ENCODE peak calls at places on chromosomes 4 and X, in seven cellular contexts. N is lower lobe of right lung; M is Peyer's patch; Z is left lung; A is hepatocyte; E is CD8-positive, alpha-beta memory T cell; R is BJ. H is an unnamed sample. For H3K27me3, the result is how much of the 10 kb centered on the place peaks cover.

GRCh38 chr4:37890501-37891220 is at the start of gene TBC1D1:
- DNase-seq in N (peak), M (peak), Z (peak), A (peak), E (no peak), R (no peak), H (peak)

GRCh38 chrX:67523932-67524331 is 19.9 kb upstream of the AR start:
- DNase-seq in N (no peak), M (no peak), Z (no peak), A (peak), E (no peak), R (no peak), H (no peak)

GRCh38 chr4:66991521-66991920 is 553.8 kb downstream of the CENPC start:
- DNase-seq in N (no peak), M (no peak), Z (no peak), A (no peak), E (no peak), R (no peak), H (no peak)

GRCh38 chrX:153782324-153782723 is 1.5 kb downstream of the SRPK3 start:
- DNase-seq in N (no peak), M (no peak), Z (no peak), A (no peak), E (no peak), R (no peak), H (peak)

GRCh38 chr4:66887061-66887460 is 658.2 kb downstream of the CENPC start:
- DNase-seq in N (no peak), M (no peak), Z (no peak), A (no peak), E (no peak), R (no peak), H (no peak)

GRCh38 chr4:180542445-180543100 is 1700.6 kb upstream of the TENM3 start:
- DNase-seq in N (no peak), M (no peak), Z (no peak), A (peak), E (no peak), R (no peak), H (no peak)

GRCh38 chrX:113790987-113791386 is 792.9 kb upstream of the HTR2C start:
- DNase-seq in N (no peak), M (no peak), Z (no peak), A (no peak), E (no peak), R (no peak), H (no peak)

GRCh38 chr4:138927065-138927464 is 88.5 kb upstream of the NOCT start:
- DNase-seq in N (no peak), M (no peak), Z (no peak), A (no peak), E (no peak), R (no peak), H (no peak)

GRCh38 chrX:69133561-69134542 is 31.4 kb downstream of the PJA1 start:
- DNase-seq in N (no peak), M (no peak), Z (no peak), A (peak), E (no peak), R (no peak), H (peak)

GRCh38 chr4:82789377-82789776 is 9.2 kb downstream of the SCD5 start:
- DNase-seq in N (no peak), M (no peak), Z (no peak), A (no peak), E (no peak), R (no peak), H (no peak)

GRCh38 chr4:82797048-82797590 is 1.5 kb downstream of the SCD5 start:
- DNase-seq in N (no peak), M (no peak), Z (no peak), A (no peak), E (no peak), R (no peak), H (peak)

GRCh38 chr4:82790060-82790660 is 8.4 kb downstream of the SCD5 start:
- DNase-seq in N (no peak), M (no peak), Z (no peak), A (no peak), E (no peak), R (no peak), H (no peak)

GRCh38 chr4:82791179-82791578 is 7.4 kb downstream of the SCD5 start:
- DNase-seq in N (no peak), M (no peak), Z (no peak), A (no peak), E (no peak), R (no peak), H (no peak)

DNA sequence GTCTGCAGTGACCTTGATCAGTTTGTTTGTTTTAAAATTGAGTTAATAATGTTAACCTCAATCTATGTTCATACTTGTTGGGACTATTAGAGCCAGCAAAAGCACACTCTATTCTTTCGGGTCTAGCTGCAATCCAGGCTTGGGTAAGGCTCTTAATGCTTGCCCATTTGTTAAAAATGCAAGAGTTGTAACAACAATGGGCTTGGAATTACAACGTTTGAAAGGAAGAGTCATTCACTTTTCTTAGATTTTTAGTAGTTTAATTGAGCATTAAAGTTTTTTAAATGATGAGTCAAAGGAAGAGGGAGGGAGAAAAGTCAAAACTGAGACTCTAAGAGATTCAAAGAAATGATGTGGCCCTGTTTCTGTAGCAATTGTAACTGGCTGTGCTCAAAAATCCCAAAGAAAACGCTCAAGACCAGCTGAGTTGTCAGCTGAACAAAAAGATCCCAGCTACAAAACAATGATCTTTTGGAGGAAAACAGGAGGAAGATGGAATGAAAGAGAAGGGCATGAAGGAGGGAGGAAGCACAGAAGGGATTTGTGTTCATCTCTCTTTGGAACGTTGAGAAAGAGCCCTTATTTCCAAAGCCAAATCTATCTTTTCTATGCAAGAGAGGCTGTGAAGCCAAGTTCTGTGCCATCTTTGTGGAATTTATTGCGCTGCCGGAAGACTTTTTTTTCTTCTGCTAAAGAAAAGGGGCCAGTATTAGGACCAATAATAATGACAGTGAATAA is 5.5 kb downstream of the SCD5 start:
- DNase-seq in N (no peak), M (no peak), Z (no peak), A (no peak), E (no peak), R (no peak), H (no peak)
- H3K27me3 ChIP-seq in N (under half), M (under half), Z (under half), A (under half), E (under half), R (under half), H (half or more)

GRCh38 chrX:149870840-149871239 is 10.1 kb upstream of the MAGEA8 start:
- DNase-seq in N (no peak), M (no peak), Z (no peak), A (no peak), E (no peak), R (no peak), H (no peak)
- H3K4me3 ChIP-seq in N (no peak), M (no peak), Z (no peak), A (no peak), E (no peak), R (no peak), H (no peak)

DNA sequence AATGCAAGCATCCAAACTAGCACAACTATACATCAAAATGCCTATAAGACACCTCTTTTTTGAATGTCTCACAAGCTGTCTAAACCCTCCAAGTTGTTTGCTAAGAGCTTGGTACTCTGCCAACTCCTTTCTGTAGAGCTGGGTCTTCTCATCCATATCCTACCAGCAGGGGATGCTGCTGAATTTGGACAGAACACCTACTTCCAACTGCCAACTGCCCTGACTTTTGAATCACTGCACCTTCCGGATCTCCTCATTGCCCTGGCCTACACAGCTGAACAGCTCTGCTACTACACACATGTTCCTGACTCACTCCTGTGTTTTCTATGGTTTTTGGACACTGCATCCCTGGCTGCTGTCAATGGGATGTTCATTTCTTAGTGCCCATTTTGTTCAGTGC is 18.7 kb downstream of the FAM184B start:
- DNase-seq in N (no peak), M (no peak), Z (no peak), A (no peak), E (no peak), R (no peak), H (no peak)
- H3K27me3 ChIP-seq in N (under half), M (under half), Z (under half), A (under half), E (under half), R (under half), H (under half)

DNA sequence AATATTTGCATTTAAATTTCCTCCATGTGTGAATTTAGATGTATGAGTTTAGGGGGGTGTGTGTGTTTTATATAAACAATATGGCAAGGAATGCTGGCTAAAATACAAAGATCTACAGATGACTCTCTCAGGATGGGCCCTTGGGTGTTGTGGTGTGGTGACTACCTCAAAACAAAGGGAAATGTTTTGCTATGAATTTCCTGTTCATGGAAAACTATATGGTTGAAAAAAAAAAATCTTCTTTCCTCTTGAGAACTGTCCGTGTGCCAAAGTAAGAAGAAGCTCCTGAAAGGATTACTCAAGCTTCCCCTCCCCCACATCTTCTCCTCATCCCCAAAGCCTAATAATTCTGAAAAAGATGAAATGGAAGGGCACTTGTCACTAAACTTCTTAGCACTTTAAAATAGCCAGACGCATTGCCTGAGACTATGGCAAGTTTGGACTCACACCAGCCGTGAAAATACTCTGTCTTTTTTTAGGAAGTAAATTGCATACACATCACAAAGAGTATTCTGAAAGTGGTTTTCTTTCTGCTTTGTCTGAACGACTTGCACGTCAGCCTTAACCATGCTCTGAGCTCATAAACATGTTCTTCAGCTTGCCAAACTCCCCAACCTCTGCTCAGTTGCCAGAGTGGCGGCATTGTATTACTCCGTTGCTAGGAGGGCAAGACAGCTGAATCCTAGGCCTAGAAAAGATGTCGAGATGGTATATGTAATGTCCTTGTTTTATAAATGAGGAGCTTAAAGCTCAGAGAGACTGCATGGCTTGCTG is 250.4 kb upstream of the JADE1 start:
- DNase-seq in N (no peak), M (no peak), Z (no peak), A (no peak), E (no peak), R (no peak), H (no peak)
- H3K4me3 ChIP-seq in N (no peak), M (no peak), Z (no peak), A (no peak), E (no peak), R (no peak), H (no peak)

H was measured in H7.